ENCODE peak calls at places on chromosomes 6 and 20, in five cellular contexts. H is HCT116, C is heart right ventricle, K is mesenchymal stem cell, N is GM06990. T is an unnamed sample.

GRCh38 chr6:44266347-44266746 is 996 bp upstream of the NFKBIE start:
- DNase-seq in H (no peak), C (no peak), K (no peak), N (no peak), T (no peak)

GRCh38 chr6:35036059-35036827 is 104.9 kb downstream of the TCP11 start:
- DNase-seq in H (no peak), C (no peak), K (no peak), N (no peak), T (no peak)

GRCh38 chr6:56806368-56806767 is 148.5 kb upstream of the BEND6 start:
- DNase-seq in H (no peak), C (no peak), K (no peak), N (no peak), T (no peak)

GRCh38 chr20:8639112-8639778 is 429.6 kb upstream of the PLCB4 start:
- DNase-seq in H (no peak), C (no peak), K (no peak), N (no peak), T (no peak)

GRCh38 chr20:37576911-37577310 is 49.2 kb upstream of the BLCAP start:
- DNase-seq in H (no peak), C (no peak), K (no peak), N (no peak), T (no peak)

GRCh38 chr20:18571009-18571408 is 3.8 kb downstream of the SMIM26 start:
- DNase-seq in H (no peak), C (no peak), K (no peak), N (no peak), T (no peak)

GRCh38 chr20:21344216-21344615 is 41.1 kb downstream of the XRN2 start:
- DNase-seq in H (no peak), C (no peak), K (no peak), N (no peak), T (no peak)

GRCh38 chr6:20575691-20576451 is 41.6 kb downstream of the CDKAL1 start:
- DNase-seq in H (no peak), C (no peak), K (no peak), N (no peak), T (no peak)

GRCh38 chr6:144173971-144174370 is 23.7 kb downstream of the STX11 start:
- DNase-seq in H (no peak), C (no peak), K (no peak), N (no peak), T (no peak)

GRCh38 chr6:34992353-34992752 is 103.3 kb downstream of the ANKS1A start:
- DNase-seq in H (no peak), C (no peak), K (no peak), N (no peak), T (no peak)

DNA sequence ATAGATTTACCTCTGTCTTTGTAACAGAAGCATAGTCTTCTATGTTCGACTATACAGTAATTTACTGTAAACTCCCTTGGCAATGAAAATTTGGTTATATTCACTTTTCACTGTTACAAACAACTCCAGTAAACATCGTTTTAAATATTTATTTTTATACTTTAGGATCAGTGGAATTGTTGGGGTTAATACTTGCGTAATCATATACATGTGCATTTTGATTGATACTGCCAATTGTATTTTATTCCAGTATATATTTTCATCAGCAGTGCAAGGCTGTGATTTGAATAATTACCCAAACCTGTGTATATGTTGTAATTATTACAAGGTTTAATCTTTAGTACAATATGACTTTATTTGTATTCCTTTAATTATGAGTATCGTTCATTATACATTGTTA is 255.7 kb downstream of the ARID1B start:
- DNase-seq in H (no peak), C (no peak), K (no peak), N (no peak), T (no peak)
- H3K4me3 ChIP-seq in H (no peak), C (peak), K (no peak), N (peak), T (no peak)

DNA sequence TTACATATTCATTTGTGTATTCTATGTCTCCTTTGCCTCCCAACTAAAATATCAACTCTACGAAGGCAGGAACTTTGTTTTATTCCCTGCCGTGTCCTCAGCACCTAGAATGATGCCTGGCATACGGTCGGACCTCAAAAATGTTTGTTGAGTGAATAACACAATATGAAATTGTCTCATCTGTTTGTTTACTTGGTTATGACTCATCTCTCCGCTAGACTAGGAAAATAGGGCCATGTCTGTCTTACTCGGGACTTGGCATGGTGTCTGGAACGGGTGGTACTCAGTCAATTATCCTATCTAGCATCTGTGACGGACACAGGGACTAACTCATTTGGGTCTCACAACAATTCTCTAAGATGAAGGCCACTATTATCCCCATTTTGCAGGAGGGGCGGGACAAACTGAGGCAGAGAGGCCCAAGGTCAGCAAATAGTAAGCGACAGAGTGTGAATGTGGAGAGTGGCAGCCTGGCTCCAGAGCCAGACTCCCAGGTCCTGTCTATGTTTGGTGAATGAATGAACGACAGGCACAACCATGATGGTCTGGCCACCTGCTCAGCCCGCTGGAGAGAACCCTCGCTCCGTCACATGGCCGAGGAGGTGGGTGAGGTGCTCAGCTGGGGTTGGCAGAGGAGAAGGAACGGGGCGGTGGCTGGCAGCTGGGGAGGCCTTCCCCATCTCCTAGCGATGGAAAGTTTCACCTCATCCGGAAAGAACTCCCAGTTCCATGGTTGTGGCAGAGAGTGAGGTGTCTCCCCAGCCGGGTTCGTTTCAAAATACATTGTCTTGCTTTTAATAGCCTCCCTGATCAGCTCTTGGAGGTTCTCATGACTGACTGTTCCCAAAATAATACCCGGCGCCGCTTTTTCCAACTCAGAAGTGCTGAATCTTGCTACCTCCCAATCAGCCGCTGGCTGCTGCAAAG is 27.6 kb upstream of the NFATC2 start:
- DNase-seq in H (no peak), C (peak), K (peak), N (no peak), T (no peak)
- H3K4me3 ChIP-seq in H (no peak), C (peak), K (no peak), N (no peak), T (no peak)

GRCh38 chr6:96015791-96016776 is at the start of gene FUT9:
- DNase-seq in H (no peak), C (no peak), K (no peak), N (no peak), T (no peak)
- H3K4me3 ChIP-seq in H (no peak), C (no peak), K (peak), N (no peak), T (peak)

GRCh38 chr20:31644701-31645100 is 7.0 kb downstream of the COX4I2 start:
- DNase-seq in H (no peak), C (no peak), K (no peak), N (no peak), T (no peak)
- H3K4me3 ChIP-seq in H (no peak), C (no peak), K (no peak), N (no peak), T (no peak)

GRCh38 chr6:63543001-63543400 is 29.3 kb upstream of the LOC128125822 start:
- DNase-seq in H (no peak), C (no peak), K (no peak), N (no peak), T (no peak)

GRCh38 chr6:63549076-63549475 is 23.2 kb upstream of the LOC128125822 start:
- DNase-seq in H (no peak), C (no peak), K (no peak), N (no peak), T (no peak)

GRCh38 chr6:63546697-63547096 is 25.6 kb upstream of the LOC128125822 start:
- DNase-seq in H (no peak), C (no peak), K (no peak), N (no peak), T (no peak)

GRCh38 chr6:63546236-63546635 is 26.0 kb upstream of the LOC128125822 start:
- DNase-seq in H (no peak), C (no peak), K (no peak), N (no peak), T (no peak)

DNA sequence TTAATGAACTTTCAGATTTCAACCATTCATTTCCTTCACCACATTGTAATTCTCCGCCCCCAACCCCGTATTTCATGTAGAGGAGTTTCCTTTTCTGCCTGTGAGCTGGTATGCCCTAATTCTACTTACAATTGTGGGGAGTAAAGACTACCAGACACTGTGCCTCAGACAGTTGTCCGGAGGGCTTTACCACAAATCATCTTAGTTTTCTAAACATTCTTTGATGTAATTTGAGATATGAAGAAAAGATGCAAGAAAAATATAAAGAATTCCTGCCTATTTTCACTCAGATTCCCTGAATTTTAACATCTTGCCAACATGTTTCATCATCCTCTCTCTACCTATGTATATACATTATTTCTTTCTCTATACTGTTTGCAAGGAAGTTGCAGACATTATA is 28.3 kb upstream of the LOC128125822 start:
- DNase-seq in H (no peak), C (no peak), K (no peak), N (no peak), T (no peak)
- H3K4me3 ChIP-seq in H (no peak), C (no peak), K (no peak), N (no peak), T (no peak)

GRCh38 chr20:43124261-43124660 is 65.4 kb downstream of the PTPRT start:
- DNase-seq in H (no peak), C (no peak), K (no peak), N (no peak), T (no peak)

GRCh38 chr20:43123180-43123579 is 66.5 kb downstream of the PTPRT start:
- DNase-seq in H (no peak), C (no peak), K (no peak), N (no peak), T (no peak)

GRCh38 chr20:43119720-43120119 is 70.0 kb downstream of the PTPRT start:
- DNase-seq in H (no peak), C (no peak), K (no peak), N (no peak), T (no peak)
- H3K4me3 ChIP-seq in H (no peak), C (no peak), K (no peak), N (no peak), T (no peak)

DNA sequence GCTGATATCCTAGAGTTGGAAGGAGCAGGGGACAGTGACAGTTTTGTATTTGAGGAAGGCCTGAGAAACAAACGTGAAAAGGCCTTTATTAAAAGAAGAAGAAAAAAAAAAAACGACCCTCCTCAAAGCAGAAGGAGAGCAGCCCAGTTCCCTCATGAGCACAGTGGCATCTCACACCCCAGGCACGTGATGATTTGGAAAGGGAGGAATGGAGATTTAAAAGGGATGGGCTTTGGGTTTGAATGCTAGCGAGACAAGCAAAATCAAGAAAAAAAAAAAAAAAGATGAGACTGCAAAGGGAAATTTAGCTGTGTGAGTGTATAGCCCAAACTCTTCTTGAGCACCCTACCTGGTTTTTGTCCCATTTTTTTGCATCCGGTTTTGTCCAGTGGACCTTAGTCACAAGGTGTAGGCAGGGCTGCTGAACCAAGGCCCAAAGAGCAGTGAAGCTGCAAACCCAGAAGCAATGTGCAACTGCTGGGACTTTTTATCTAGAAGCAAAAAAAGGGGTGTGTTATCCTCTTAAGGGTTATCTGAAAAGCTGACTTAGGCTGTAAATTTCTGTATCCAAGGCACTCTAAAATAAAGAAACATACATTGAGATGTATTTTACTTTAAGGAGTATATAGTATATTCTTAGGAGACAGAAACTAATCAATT is 54.5 kb upstream of the RREB1 start:
- DNase-seq in H (no peak), C (no peak), K (no peak), N (no peak), T (no peak)
- H3K4me3 ChIP-seq in H (no peak), C (no peak), K (no peak), N (no peak), T (no peak)

GRCh38 chr6:27127874-27128795 is 119.4 kb upstream of the PRSS16 start:
- DNase-seq in H (no peak), C (no peak), K (no peak), N (no peak), T (peak)
- H3K4me3 ChIP-seq in H (no peak), C (no peak), K (no peak), N (no peak), T (no peak)

DNA sequence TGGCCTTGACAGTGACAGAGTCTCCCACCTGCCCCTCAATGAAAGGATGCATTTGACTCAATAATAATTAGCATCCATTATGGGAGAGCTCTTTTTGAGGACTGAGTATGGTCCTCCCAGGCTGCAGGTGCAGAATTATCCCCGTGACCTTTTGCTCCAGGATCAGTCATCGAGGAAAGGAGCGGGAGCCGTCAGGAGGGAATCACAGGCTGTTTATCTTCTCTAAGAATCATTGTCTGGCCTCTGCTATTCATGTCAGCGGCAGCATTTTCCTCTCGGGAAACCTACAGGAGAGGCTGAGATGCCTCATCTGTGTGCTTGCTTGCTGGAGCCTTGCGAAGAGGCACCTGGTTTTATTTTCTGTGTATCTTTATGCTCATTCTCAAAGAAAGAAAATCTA is 539.3 kb upstream of the MARCKS start:
- DNase-seq in H (no peak), C (no peak), K (no peak), N (no peak), T (no peak)
- H3K4me3 ChIP-seq in H (no peak), C (no peak), K (no peak), N (no peak), T (no peak)